ENCODE peak calls at places on chromosomes 3 and 15, in ten cellular contexts. One of them, this sample, is unnamed.
A peak's percentile ranks its signal among the peaks of the same experiment; 100 is the strongest.

GRCh38 chr15:85702321-85703230 is 92.1 kb downstream of the KLHL25 start:
- DNase-seq in mucosa of gallbladder: no peak
- DNase-seq in colonic mucosa: no peak
- DNase-seq in bronchial epithelial cell: no peak
- DNase-seq in head of caudate nucleus: no peak
- DNase-seq in KBM-7: peak; percentile 60
- DNase-seq in adipocyte: peak; percentile 40
- DNase-seq in psoas muscle: no peak
- DNase-seq in ovary: no peak
- DNase-seq in midbrain: no peak
- DNase-seq in this sample: no peak

GRCh38 chr3:14124223-14124614 is 451 bp downstream of the CHCHD4 start:
- DNase-seq in head of caudate nucleus: peak; percentile 78
- DNase-seq in KBM-7: peak; percentile 82
- DNase-seq in psoas muscle: peak; percentile 86
- DNase-seq in mucosa of gallbladder: peak; percentile 63
- DNase-seq in colonic mucosa: peak; percentile 80
- DNase-seq in ovary: peak; percentile 69
- DNase-seq in adipocyte: peak; percentile 61
- DNase-seq in bronchial epithelial cell: no peak
- DNase-seq in midbrain: peak; percentile 66
- DNase-seq in this sample: peak; percentile 77

GRCh38 chr3:110062711-110063110 is 725.4 kb upstream of the DPPA4 start:
- DNase-seq in adipocyte: peak; percentile 68
- DNase-seq in psoas muscle: no peak
- DNase-seq in midbrain: no peak
- DNase-seq in KBM-7: no peak
- DNase-seq in head of caudate nucleus: no peak
- DNase-seq in ovary: no peak
- DNase-seq in colonic mucosa: no peak
- DNase-seq in bronchial epithelial cell: no peak
- DNase-seq in mucosa of gallbladder: no peak
- DNase-seq in this sample: no peak

GRCh38 chr15:31163769-31164572 is 62.4 kb upstream of the TRPM1 start:
- DNase-seq in ovary: no peak
- DNase-seq in midbrain: no peak
- DNase-seq in KBM-7: no peak
- DNase-seq in colonic mucosa: no peak
- DNase-seq in bronchial epithelial cell: peak; percentile 94
- DNase-seq in adipocyte: no peak
- DNase-seq in mucosa of gallbladder: no peak
- DNase-seq in psoas muscle: no peak
- DNase-seq in head of caudate nucleus: no peak
- DNase-seq in this sample: no peak

GRCh38 chr15:39629376-39629775 is 48.5 kb downstream of the THBS1 start:
- DNase-seq in head of caudate nucleus: no peak
- DNase-seq in adipocyte: no peak
- DNase-seq in colonic mucosa: peak; percentile 67
- DNase-seq in mucosa of gallbladder: no peak
- DNase-seq in bronchial epithelial cell: peak; percentile 96
- DNase-seq in KBM-7: no peak
- DNase-seq in psoas muscle: no peak
- DNase-seq in ovary: no peak
- DNase-seq in midbrain: no peak
- DNase-seq in this sample: no peak

GRCh38 chr3:13379191-13379830 is 40.8 kb downstream of the NUP210 start:
- DNase-seq in KBM-7: peak; percentile 33
- DNase-seq in colonic mucosa: no peak
- DNase-seq in adipocyte: peak; percentile 83
- DNase-seq in psoas muscle: peak; percentile 23
- DNase-seq in bronchial epithelial cell: peak; percentile 4
- DNase-seq in midbrain: no peak
- DNase-seq in ovary: no peak
- DNase-seq in mucosa of gallbladder: no peak
- DNase-seq in head of caudate nucleus: peak; percentile 79
- DNase-seq in this sample: no peak

GRCh38 chr15:28021281-28022039 is 77.7 kb downstream of the OCA2 start:
- DNase-seq in ovary: peak; percentile 29
- DNase-seq in mucosa of gallbladder: peak; percentile 40
- DNase-seq in adipocyte: peak; percentile 42
- DNase-seq in KBM-7: peak; percentile 91
- DNase-seq in head of caudate nucleus: peak; percentile 84
- DNase-seq in midbrain: peak; percentile 42
- DNase-seq in colonic mucosa: peak; percentile 55
- DNase-seq in psoas muscle: no peak
- DNase-seq in bronchial epithelial cell: peak; percentile 34
- DNase-seq in this sample: no peak

GRCh38 chr3:115806501-115806900 is 183.2 kb downstream of the GAP43 start:
- DNase-seq in midbrain: no peak
- DNase-seq in ovary: no peak
- DNase-seq in adipocyte: no peak
- DNase-seq in colonic mucosa: no peak
- DNase-seq in KBM-7: no peak
- DNase-seq in head of caudate nucleus: no peak
- DNase-seq in psoas muscle: no peak
- DNase-seq in mucosa of gallbladder: no peak
- DNase-seq in bronchial epithelial cell: no peak
- DNase-seq in this sample: no peak

GRCh38 chr3:112656045-112656444 is 15.1 kb upstream of the CCDC80 start:
- DNase-seq in adipocyte: no peak
- DNase-seq in ovary: no peak
- DNase-seq in bronchial epithelial cell: peak; percentile 46
- DNase-seq in mucosa of gallbladder: no peak
- DNase-seq in psoas muscle: no peak
- DNase-seq in KBM-7: no peak
- DNase-seq in head of caudate nucleus: no peak
- DNase-seq in colonic mucosa: no peak
- DNase-seq in midbrain: no peak
- DNase-seq in this sample: no peak

GRCh38 chr3:138439646-138440045 is 5.2 kb downstream of the ESYT3 start:
- DNase-seq in KBM-7: no peak
- DNase-seq in adipocyte: no peak
- DNase-seq in head of caudate nucleus: no peak
- DNase-seq in bronchial epithelial cell: no peak
- DNase-seq in mucosa of gallbladder: no peak
- DNase-seq in ovary: no peak
- DNase-seq in midbrain: no peak
- DNase-seq in colonic mucosa: no peak
- DNase-seq in psoas muscle: no peak
- DNase-seq in this sample: no peak

GRCh38 chr3:41907330-41908073 is 54.4 kb downstream of the ULK4 start:
- DNase-seq in ovary: no peak
- DNase-seq in bronchial epithelial cell: peak; percentile 71
- DNase-seq in mucosa of gallbladder: no peak
- DNase-seq in psoas muscle: no peak
- DNase-seq in adipocyte: no peak
- DNase-seq in midbrain: no peak
- DNase-seq in KBM-7: no peak
- DNase-seq in head of caudate nucleus: no peak
- DNase-seq in colonic mucosa: no peak
- DNase-seq in this sample: no peak

GRCh38 chr15:66621491-66622467 is 56.0 kb upstream of the LCTL start:
- DNase-seq in adipocyte: peak; percentile 68
- DNase-seq in colonic mucosa: peak; percentile 32
- DNase-seq in head of caudate nucleus: no peak
- DNase-seq in KBM-7: no peak
- DNase-seq in bronchial epithelial cell: no peak
- DNase-seq in mucosa of gallbladder: no peak
- DNase-seq in psoas muscle: no peak
- DNase-seq in midbrain: no peak
- DNase-seq in ovary: peak; percentile 40
- DNase-seq in this sample: no peak

GRCh38 chr3:72413228-72413627 is 435.0 kb downstream of the SHQ1 start:
- DNase-seq in mucosa of gallbladder: no peak
- DNase-seq in adipocyte: no peak
- DNase-seq in psoas muscle: no peak
- DNase-seq in colonic mucosa: no peak
- DNase-seq in KBM-7: no peak
- DNase-seq in bronchial epithelial cell: peak; percentile 57
- DNase-seq in head of caudate nucleus: no peak
- DNase-seq in ovary: no peak
- DNase-seq in midbrain: peak; percentile 72
- DNase-seq in this sample: no peak